ENCODE peak calls at places on chromosomes 13 and 19, in ten cellular contexts. R, F, W, H, C, J, G, E, U and D are unnamed samples.

GRCh38 chr19:495047-495439 is 1.2 kb upstream of the MADCAM1 start:
- DNase-seq in R (no peak), F (no peak), W (no peak), H (no peak), C (no peak), J (no peak), G (no peak), E (no peak), U (no peak), D (no peak)

GRCh38 chr19:39595950-39596349 is 6.4 kb upstream of the LGALS13 start:
- DNase-seq in R (no peak), F (no peak), W (no peak), H (no peak), C (no peak), J (no peak), G (no peak), E (no peak), U (no peak), D (no peak)

GRCh38 chr13:77333521-77334083 is 6.7 kb upstream of the MYCBP2 start:
- DNase-seq in R (no peak), F (no peak), W (no peak), H (no peak), C (no peak), J (no peak), G (no peak), E (no peak), U (no peak), D (no peak)

GRCh38 chr13:67736646-67737420 is 506.7 kb upstream of the PCDH9 start:
- DNase-seq in R (no peak), F (no peak), W (no peak), H (no peak), C (no peak), J (no peak), G (no peak), E (peak; percentile 1), U (peak; percentile 89), D (no peak)

GRCh38 chr13:43232866-43233265 is 209.5 kb downstream of the DNAJC15 start:
- DNase-seq in R (no peak), F (no peak), W (no peak), H (no peak), C (no peak), J (no peak), G (no peak), E (no peak), U (peak; percentile 46), D (no peak)

GRCh38 chr19:8430650-8431049 is 14.1 kb upstream of the HNRNPM start:
- DNase-seq in R (no peak), F (no peak), W (no peak), H (no peak), C (no peak), J (no peak), G (no peak), E (no peak), U (no peak), D (no peak)

GRCh38 chr13:39510296-39510695 is 92.7 kb downstream of the LHFPL6 start:
- DNase-seq in R (no peak), F (no peak), W (no peak), H (no peak), C (no peak), J (no peak), G (no peak), E (peak; percentile 85), U (no peak), D (no peak)

GRCh38 chr19:54469496-54469934 is 3.6 kb downstream of the CDC42EP5 start:
- DNase-seq in R (no peak), F (no peak), W (peak; percentile 47), H (peak; percentile 30), C (no peak), J (no peak), G (peak; percentile 70), E (no peak), U (no peak), D (no peak)

GRCh38 chr13:33937373-33938087 is 119.6 kb downstream of the RFC3 start:
- DNase-seq in R (no peak), F (no peak), W (no peak), H (no peak), C (no peak), J (no peak), G (no peak), E (no peak), U (no peak), D (no peak)

GRCh38 chr13:21894091-21894490 is 223.2 kb downstream of the FGF9 start:
- DNase-seq in R (no peak), F (no peak), W (no peak), H (no peak), C (no peak), J (no peak), G (no peak), E (no peak), U (no peak), D (no peak)

GRCh38 chr19:55341191-55342043 is 1.7 kb downstream of the KMT5C start:
- DNase-seq in R (no peak), F (peak; percentile 16), W (no peak), H (peak; percentile 95), C (peak; percentile 47), J (peak; percentile 49), G (peak; percentile 77), E (peak; percentile 55), U (no peak), D (no peak)

GRCh38 chr13:35917252-35917941 is 213.8 kb downstream of the DCLK1 start:
- DNase-seq in R (no peak), F (no peak), W (no peak), H (no peak), C (no peak), J (no peak), G (no peak), E (no peak), U (no peak), D (no peak)

GRCh38 chr19:36054733-36055686 is at the start of gene WDR62:
- DNase-seq in R (peak; percentile 90), F (peak; percentile 91), W (peak; percentile 95), H (peak; percentile 99), C (peak; percentile 93), J (peak; percentile 84), G (peak; percentile 94), E (peak; percentile 96), U (no peak), D (peak; percentile 95)

GRCh38 chr19:14475251-14476073 is at the start of gene PTGER1:
- DNase-seq in R (no peak), F (no peak), W (no peak), H (peak; percentile 79), C (no peak), J (no peak), G (no peak), E (no peak), U (no peak), D (peak; percentile 67)

GRCh38 chr13:19634129-19634740 is 776 bp downstream of the MPHOSPH8 start:
- DNase-seq in R (peak; percentile 20), F (no peak), W (no peak), H (no peak), C (no peak), J (no peak), G (peak; percentile 33), E (peak; percentile 23), U (no peak), D (no peak)

DNA sequence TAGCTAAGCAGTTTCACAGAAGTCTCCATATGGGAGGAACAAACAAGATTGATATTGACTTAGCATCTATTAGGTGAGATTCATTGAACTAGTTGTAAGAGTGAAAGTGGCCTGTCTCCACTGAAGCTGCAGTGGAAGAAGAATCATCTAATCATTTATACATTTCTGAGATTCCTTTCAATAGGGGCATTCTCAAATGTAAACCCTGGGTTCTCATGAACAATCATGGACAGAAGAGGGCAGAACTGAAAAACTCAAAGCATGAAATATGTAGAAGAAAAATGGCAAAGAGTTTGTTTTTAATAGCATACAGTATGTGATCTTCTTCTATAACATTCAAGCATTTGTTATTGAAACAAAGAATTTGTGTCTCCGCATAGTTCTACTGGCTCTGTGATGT is 17.6 kb upstream of the POSTN start:
- DNase-seq in R (no peak), F (no peak), W (no peak), H (no peak), C (no peak), J (no peak), G (no peak), E (no peak), U (no peak), D (no peak)
- TF ChIP-seq CTCF in R (no peak), F (no peak), W (no peak), H (no peak), C (no peak), J (no peak), G (no peak), E (no peak), U (no peak), D (no peak)

GRCh38 chr19:6803036-6803404 is 30.5 kb downstream of the VAV1 start:
- DNase-seq in R (no peak), F (no peak), W (no peak), H (no peak), C (no peak), J (no peak), G (no peak), E (peak; percentile 64), U (no peak), D (peak; percentile 27)

GRCh38 chr19:6800991-6801396 is 28.5 kb downstream of the VAV1 start:
- DNase-seq in R (no peak), F (no peak), W (no peak), H (no peak), C (peak; percentile 12), J (no peak), G (no peak), E (peak; percentile 46), U (peak; percentile 2), D (peak; percentile 19)

GRCh38 chr19:6801397-6802086 is 29.0 kb downstream of the VAV1 start:
- DNase-seq in R (peak; percentile 28), F (peak; percentile 75), W (peak; percentile 72), H (peak; percentile 40), C (peak; percentile 77), J (peak; percentile 33), G (peak; percentile 65), E (peak; percentile 97), U (no peak), D (peak; percentile 69)

GRCh38 chr19:6806488-6806887 is 34.0 kb downstream of the VAV1 start:
- DNase-seq in R (no peak), F (no peak), W (no peak), H (peak; percentile 76), C (no peak), J (no peak), G (no peak), E (no peak), U (no peak), D (no peak)

GRCh38 chr19:6802336-6803035 is 30.0 kb downstream of the VAV1 start:
- DNase-seq in R (peak; percentile 56), F (peak; percentile 62), W (peak; percentile 51), H (no peak), C (peak; percentile 68), J (no peak), G (peak; percentile 39), E (peak; percentile 96), U (no peak), D (peak; percentile 77)
- TF ChIP-seq CTCF in R (no peak), F (no peak), W (no peak), H (no peak), C (no peak), J (no peak), G (no peak), E (peak; percentile 80), U (no peak), D (no peak)

GRCh38 chr13:51435002-51435578 is 17.7 kb downstream of the INTS6 start:
- DNase-seq in R (no peak), F (no peak), W (no peak), H (no peak), C (no peak), J (no peak), G (no peak), E (peak; percentile 45), U (no peak), D (no peak)
- TF ChIP-seq CTCF in R (no peak), F (peak; percentile 87), W (peak; percentile 41), H (no peak), C (peak; percentile 67), J (no peak), G (no peak), E (peak; percentile 83), U (peak; percentile 35), D (peak; percentile 71)

GRCh38 chr19:57465680-57466381 is 8.9 kb upstream of the VN1R1 start:
- DNase-seq in R (no peak), F (no peak), W (no peak), H (peak; percentile 36), C (no peak), J (no peak), G (no peak), E (peak; percentile 74), U (no peak), D (no peak)
- TF ChIP-seq CTCF in R (no peak), F (no peak), W (peak; percentile 6), H (peak; percentile 69), C (no peak), J (no peak), G (no peak), E (peak; percentile 93), U (no peak), D (peak; percentile 43)